ENCODE peak calls at places on chromosome 10, in eight cellular contexts. A is Peyer's patch, B is hepatocyte, O is psoas muscle, C is PC-3, Y is foreskin keratinocyte, L is sigmoid colon, W is GM23248. H is an unnamed sample.

GRCh38 chr10:99965700-99966099 is 44.0 kb downstream of the DNMBP start:
- DNase-seq in B (peak; percentile 28), O (no peak), Y (no peak), A (no peak), L (no peak), W (peak; percentile 48), C (no peak), H (no peak)

GRCh38 chr10:12924911-12925310 is 76.6 kb downstream of the CCDC3 start:
- DNase-seq in C (no peak), A (no peak), Y (no peak), L (no peak), B (no peak), W (no peak), O (no peak), H (no peak)

GRCh38 chr10:109374215-109374614 is 549.1 kb downstream of the XPNPEP1 start:
- DNase-seq in Y (peak; percentile 72), O (no peak), C (peak; percentile 81), W (peak; percentile 87), L (no peak), B (no peak), A (no peak), H (no peak)

GRCh38 chr10:129963076-129963830 is 821 bp downstream of the EBF3 start:
- DNase-seq in C (no peak), L (peak; percentile 65), W (peak; percentile 77), O (peak; percentile 76), B (peak; percentile 47), A (no peak), Y (no peak), H (no peak)

GRCh38 chr10:5076615-5077014 is 17.6 kb upstream of the AKR1C3 start:
- DNase-seq in L (no peak), B (no peak), W (peak; percentile 64), Y (no peak), C (no peak), O (no peak), A (no peak), H (no peak)

GRCh38 chr10:113187066-113187777 is 237.2 kb downstream of the TCF7L2 start:
- DNase-seq in C (no peak), O (peak; percentile 72), L (peak; percentile 92), Y (peak; percentile 13), W (no peak), B (peak; percentile 60), A (no peak), H (peak; percentile 50)

GRCh38 chr10:50788951-50789904 is 49.5 kb downstream of the ASAH2B start:
- DNase-seq in W (peak; percentile 80), O (no peak), C (peak; percentile 89), Y (peak; percentile 38), A (no peak), B (peak; percentile 18), L (no peak), H (peak; percentile 55)

GRCh38 chr10:129833988-129834387 is 130.1 kb downstream of the EBF3 start:
- DNase-seq in A (no peak), Y (peak; percentile 3), L (no peak), C (no peak), B (no peak), O (no peak), W (no peak), H (no peak)

GRCh38 chr10:113450906-113451305 is 101.9 kb upstream of the HABP2 start:
- DNase-seq in Y (no peak), C (no peak), L (no peak), W (no peak), A (no peak), B (no peak), O (no peak), H (no peak)

GRCh38 chr10:13458107-13458761 is 70.6 kb downstream of the BEND7 start:
- DNase-seq in Y (no peak), L (no peak), O (no peak), W (peak; percentile 43), A (no peak), C (no peak), B (no peak), H (no peak)

GRCh38 chr10:84907461-84908010 is 579.1 kb downstream of the CCSER2 start:
- DNase-seq in C (no peak), A (no peak), B (no peak), L (no peak), W (no peak), O (no peak), Y (no peak), H (no peak)

GRCh38 chr10:59388577-59388976 is 26.2 kb upstream of the FAM13C start:
- DNase-seq in Y (no peak), B (no peak), A (no peak), W (no peak), O (no peak), L (no peak), C (peak; percentile 20), H (no peak)

GRCh38 chr10:22615819-22616499 is 98.4 kb downstream of the PIP4K2A start:
- DNase-seq in W (no peak), L (peak; percentile 73), O (no peak), C (peak; percentile 82), B (peak; percentile 40), Y (no peak), A (peak; percentile 68), H (peak; percentile 49)

GRCh38 chr10:90204956-90205695 is 503.7 kb downstream of the KIF20B start:
- DNase-seq in A (no peak), C (peak; percentile 80), Y (peak; percentile 58), B (no peak), W (no peak), L (no peak), O (no peak), H (no peak)

GRCh38 chr10:125076891-125077643 is 83.3 kb downstream of the CTBP2 start:
- DNase-seq in Y (no peak), L (peak; percentile 54), O (no peak), W (no peak), A (no peak), B (no peak), C (no peak), H (no peak)
- H3K27ac ChIP-seq in Y (no peak overlapping the region), L (no peak overlapping the region), O (peak overlapping the region; percentile 58), W (no peak overlapping the region), A (no peak overlapping the region), B (no peak overlapping the region), C (no peak overlapping the region), H (no peak overlapping the region)

DNA sequence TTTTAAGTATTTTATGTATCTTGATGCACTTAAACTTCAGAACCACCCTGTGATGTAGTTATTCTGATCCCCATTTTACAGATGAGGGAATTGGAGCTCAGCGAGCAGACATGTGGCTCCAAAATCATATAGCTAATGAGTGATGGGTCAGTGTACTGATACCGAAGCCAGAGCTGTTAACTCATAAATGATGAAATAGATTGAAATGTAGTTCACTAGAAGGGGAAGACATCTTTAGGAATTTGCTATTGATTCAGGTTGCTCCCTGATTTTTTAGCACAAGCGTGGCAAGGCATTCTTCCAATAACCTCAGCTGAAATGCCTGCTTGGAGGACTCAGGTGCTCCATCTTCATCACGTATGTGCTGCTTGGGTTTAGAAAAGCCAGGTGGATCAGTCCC is 228.8 kb downstream of the PTEN start:
- DNase-seq in O (no peak), Y (no peak), C (no peak), A (no peak), W (no peak), B (no peak), L (no peak), H (no peak)
- H3K4me1 ChIP-seq in O (no peaks in the 10 kb centered on the region), Y (peaks cover 9% of the 10 kb centered on the region), C (no peaks in the 10 kb centered on the region), A (no peaks in the 10 kb centered on the region), W (no peaks in the 10 kb centered on the region), B (peaks cover 19% of the 10 kb centered on the region), L (no peaks in the 10 kb centered on the region), H (peaks cover 39% of the 10 kb centered on the region)

GRCh38 chr10:64191304-64191703 is 670.1 kb downstream of the REEP3 start:
- DNase-seq in A (no peak), W (no peak), L (no peak), C (no peak), Y (no peak), O (no peak), B (no peak), H (no peak)

GRCh38 chr10:64201936-64202335 is 680.7 kb downstream of the REEP3 start:
- DNase-seq in L (no peak), B (no peak), W (no peak), O (no peak), Y (no peak), A (no peak), C (no peak), H (no peak)

GRCh38 chr10:64196638-64197315 is 675.6 kb downstream of the REEP3 start:
- DNase-seq in W (no peak), B (no peak), C (no peak), A (peak; percentile 42), O (no peak), Y (no peak), L (no peak), H (no peak)
- H3K27ac ChIP-seq in W (no peak overlapping the region), B (no peak overlapping the region), C (no peak overlapping the region), A (no peak overlapping the region), O (no peak overlapping the region), Y (no peak overlapping the region), L (no peak overlapping the region), H (no peak overlapping the region)

DNA sequence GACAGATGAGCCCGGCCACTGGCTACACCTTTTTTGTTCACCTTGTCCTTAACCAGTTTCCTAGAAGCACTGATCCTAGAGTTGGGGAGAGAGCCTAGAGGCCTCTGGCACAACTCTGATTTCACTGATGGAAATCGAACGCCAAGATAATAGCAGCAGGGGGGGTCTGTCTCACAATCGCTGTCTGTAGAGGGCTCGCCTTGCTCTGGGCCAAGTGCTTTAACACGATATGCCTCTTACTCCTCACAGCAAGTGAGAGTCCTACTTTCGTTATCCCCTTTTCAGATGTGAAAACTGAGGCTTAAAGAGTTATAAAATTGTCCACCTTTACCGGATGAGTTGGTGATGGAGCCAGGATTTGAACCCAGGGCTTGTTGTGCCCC is 487 bp downstream of the RASSF4 start:
- DNase-seq in B (no peak), L (no peak), C (no peak), A (no peak), W (no peak), Y (no peak), O (no peak), H (no peak)
- H3K4me1 ChIP-seq in B (peaks cover 49% of the 10 kb centered on the region), L (no peaks in the 10 kb centered on the region), C (peaks cover 19% of the 10 kb centered on the region), A (peaks cover 7% of the 10 kb centered on the region), W (peaks cover 6% of the 10 kb centered on the region), Y (peaks cover 7% of the 10 kb centered on the region), O (peaks cover 59% of the 10 kb centered on the region), H (peaks cover 62% of the 10 kb centered on the region)